ENCODE peak calls at places on chromosomes 6 and 20, in eight cellular contexts. W is foreskin fibroblast; Z is iPS-NIHi11; I is RPMI7951; C is islet precursor cell; L is erythroblast; D is stimulated activated CD4-positive, alpha-beta T cell treated with anti-CD3 and anti-CD28 coated beads, Interleukin-2, amount 100 ng/mL, for 48 hours; G is glutamatergic neuron. S is an unnamed sample.

GRCh38 chr6:100633096-100633766 is 168.5 kb upstream of the SIM1 start:
- DNase-seq in W (peak), Z (no peak), I (peak), C (peak), L (peak), D (no peak), G (no peak), S (no peak)

GRCh38 chr6:105091140-105091829 is 88.5 kb downstream of the POPDC3 start:
- DNase-seq in W (peak), Z (no peak), I (no peak), C (peak), L (no peak), D (no peak), G (no peak), S (no peak)

GRCh38 chr6:5541751-5542432 is 280.6 kb downstream of the FARS2 start:
- DNase-seq in W (peak), Z (no peak), I (peak), C (peak), L (no peak), D (no peak), G (no peak), S (no peak)

GRCh38 chr6:46352541-46353267 is 138.5 kb downstream of the RCAN2 start:
- DNase-seq in W (no peak), Z (no peak), I (no peak), C (no peak), L (no peak), D (no peak), G (no peak), S (no peak)

GRCh38 chr6:43405354-43405753 is 22.0 kb upstream of the ABCC10 start:
- DNase-seq in W (peak), Z (no peak), I (no peak), C (no peak), L (no peak), D (no peak), G (no peak), S (no peak)

GRCh38 chr6:163554663-163555062 is 140.1 kb downstream of the QKI start:
- DNase-seq in W (peak), Z (peak), I (peak), C (no peak), L (peak), D (peak), G (peak), S (peak)

GRCh38 chr6:74731921-74732320 is 473.9 kb downstream of the COL12A1 start:
- DNase-seq in W (peak), Z (no peak), I (peak), C (peak), L (no peak), D (no peak), G (no peak), S (no peak)

GRCh38 chr20:64036346-64037198 is 590 bp downstream of the C20orf204 start:
- DNase-seq in W (no peak), Z (no peak), I (no peak), C (no peak), L (no peak), D (no peak), G (no peak), S (no peak)

GRCh38 chr20:8782804-8783203 is 286.1 kb upstream of the PLCB4 start:
- DNase-seq in W (peak), Z (no peak), I (peak), C (no peak), L (no peak), D (no peak), G (no peak), S (no peak)

GRCh38 chr6:71412559-71412958 is 123.9 kb downstream of the OGFRL1 start:
- DNase-seq in W (peak), Z (peak), I (no peak), C (no peak), L (no peak), D (no peak), G (no peak), S (no peak)

GRCh38 chr6:132511836-132512230 is 1.1 kb downstream of the STX7 start:
- DNase-seq in W (no peak), Z (no peak), I (no peak), C (no peak), L (peak), D (no peak), G (no peak), S (no peak)

GRCh38 chr6:41914869-41915268 is 6.1 kb downstream of the MED20 start:
- DNase-seq in W (no peak), Z (no peak), I (no peak), C (no peak), L (no peak), D (no peak), G (no peak), S (no peak)

GRCh38 chr6:31586596-31586995 is 519 bp downstream of the LST1 start:
- DNase-seq in W (no peak), Z (no peak), I (no peak), C (no peak), L (no peak), D (no peak), G (no peak), S (no peak)

GRCh38 chr6:28349892-28350737 is at the start of gene ZKSCAN3:
- DNase-seq in W (peak), Z (peak), I (peak), C (peak), L (peak), D (peak), G (peak), S (peak)